ENCODE peak calls at places on chromosomes 4 and X, in ten cellular contexts. D, H, P, M, B, V, R, K, S and A are unnamed samples.

GRCh38 chrX:87327267-87327666 is 190.3 kb upstream of the KLHL4 start:
- DNase-seq in H (no peak), D (no peak), K (no peak), V (no peak), M (no peak), B (no peak), P (no peak), S (no peak), R (no peak), A (no peak)

GRCh38 chrX:104370089-104370488 is 115.4 kb upstream of the ESX1 start:
- DNase-seq in H (no peak), V (peak), M (peak), B (no peak), K (no peak), S (no peak), P (no peak), D (no peak), R (no peak), A (no peak)

GRCh38 chr4:76074995-76075600 is 589 bp downstream of the ART3 start:
- DNase-seq in M (no peak), H (no peak), P (no peak), V (no peak), B (no peak), D (no peak), S (no peak), K (no peak), R (no peak), A (no peak)

GRCh38 chrX:20218809-20219505 is 47.8 kb downstream of the RPS6KA3 start:
- DNase-seq in P (no peak), K (no peak), B (no peak), S (no peak), R (peak), D (no peak), V (peak), M (no peak), H (peak), A (no peak)

GRCh38 chr4:184812651-184813181 is 13.1 kb downstream of the ACSL1 start:
- DNase-seq in D (no peak), P (no peak), M (peak), V (peak), K (no peak), S (no peak), B (peak), R (peak), H (no peak), A (no peak)

GRCh38 chr4:121308328-121308663 is 72.5 kb downstream of the QRFPR start:
- DNase-seq in R (no peak), S (no peak), K (no peak), P (no peak), D (no peak), M (no peak), V (no peak), B (peak), H (no peak), A (no peak)

GRCh38 chr4:154741877-154742851 is 1.6 kb upstream of the LRAT start:
- DNase-seq in H (no peak), R (no peak), P (no peak), B (peak), S (no peak), M (no peak), K (no peak), V (peak), D (no peak), A (no peak)

GRCh38 chr4:24510091-24510490 is 74.3 kb downstream of the DHX15 start:
- DNase-seq in R (peak), V (no peak), D (no peak), H (no peak), B (no peak), K (no peak), S (no peak), M (no peak), P (no peak), A (no peak)

GRCh38 chr4:75671802-75672421 is 1.3 kb downstream of the G3BP2 start:
- DNase-seq in M (peak), H (no peak), D (no peak), B (no peak), P (no peak), R (no peak), K (no peak), V (no peak), S (no peak), A (no peak)

GRCh38 chr4:133969202-133969873 is 232.3 kb downstream of the PABPC4L start:
- DNase-seq in K (no peak), D (no peak), M (peak), H (no peak), R (peak), V (peak), B (peak), P (peak), S (no peak), A (no peak)

GRCh38 chr4:136687596-136687995 is 844.7 kb downstream of the PCDH18 start:
- DNase-seq in M (no peak), S (no peak), V (no peak), D (no peak), K (no peak), R (no peak), H (no peak), P (no peak), B (no peak), A (no peak)

GRCh38 chrX:18415386-18415785 is 10.0 kb upstream of the CDKL5 start:
- DNase-seq in S (no peak), P (no peak), V (no peak), K (no peak), B (peak), M (peak), H (no peak), R (peak), D (no peak), A (no peak)

GRCh38 chrX:118603981-118604380 is 108.4 kb downstream of the DOCK11 start:
- DNase-seq in S (no peak), D (no peak), H (peak), B (peak), V (peak), K (peak), M (peak), P (peak), R (peak), A (no peak)

GRCh38 chrX:110759785-110760184 is 35.8 kb downstream of the CHRDL1 start:
- DNase-seq in M (peak), R (peak), V (no peak), H (no peak), S (no peak), K (no peak), B (peak), P (no peak), D (no peak), A (no peak)

GRCh38 chr4:101153653-101154052 is 193.7 kb downstream of the PPP3CA start:
- DNase-seq in R (no peak), M (no peak), B (no peak), V (no peak), P (no peak), K (no peak), D (no peak), H (no peak), S (no peak), A (no peak)

GRCh38 chr4:143254479-143255216 is 69.9 kb downstream of the USP38 start:
- DNase-seq in P (no peak), H (no peak), M (no peak), V (no peak), K (no peak), S (no peak), R (no peak), B (no peak), D (peak), A (no peak)

GRCh38 chrX:13502590-13502989 is 66.8 kb upstream of the EGFL6 start:
- DNase-seq in V (no peak), B (no peak), H (no peak), P (no peak), M (no peak), S (no peak), K (no peak), R (no peak), D (no peak), A (no peak)

GRCh38 chr4:18020671-18021469 is 685 bp downstream of the LCORL start:
- DNase-seq in P (peak), R (peak), H (peak), D (peak), M (peak), K (peak), B (peak), V (peak), S (peak), A (peak)

GRCh38 chr4:2646386-2647149 is 109.6 kb downstream of the TNIP2 start:
- DNase-seq in K (no peak), D (no peak), V (no peak), H (no peak), S (no peak), B (no peak), R (no peak), P (no peak), M (no peak), A (no peak)

GRCh38 chr4:26484032-26484515 is 6.2 kb downstream of the CCKAR start:
- DNase-seq in V (peak), M (no peak), S (no peak), B (peak), H (no peak), R (peak), P (no peak), D (no peak), K (no peak), A (no peak)

GRCh38 chr4:151012836-151013235 is 2.2 kb downstream of the LRBA start:
- DNase-seq in M (no peak), S (no peak), B (no peak), K (no peak), R (no peak), P (no peak), V (no peak), D (no peak), H (no peak), A (no peak)

GRCh38 chr4:57116245-57116644 is 6.1 kb upstream of the IGFBP7 start:
- DNase-seq in M (no peak), P (no peak), B (no peak), V (no peak), R (no peak), S (no peak), H (no peak), D (no peak), K (no peak), A (no peak)

GRCh38 chr4:57575465-57575864 is 465.3 kb upstream of the IGFBP7 start:
- DNase-seq in V (no peak), R (no peak), K (no peak), D (no peak), H (no peak), S (no peak), B (no peak), P (peak), M (no peak), A (no peak)

GRCh38 chrX:23382572-23382971 is 47.9 kb downstream of the PTCHD1 start:
- DNase-seq in B (no peak), D (no peak), P (no peak), V (no peak), S (no peak), H (no peak), R (no peak), M (no peak), K (no peak), A (no peak)

GRCh38 chrX:155071694-155072215 is 447 bp downstream of the BRCC3 start:
- DNase-seq in P (no peak), H (no peak), S (no peak), M (peak), B (no peak), K (no peak), V (no peak), R (no peak), D (no peak), A (no peak)

GRCh38 chrX:140505421-140506337 is 810 bp upstream of the SOX3 start:
- DNase-seq in V (no peak), K (no peak), M (no peak), P (no peak), S (no peak), D (no peak), R (no peak), B (no peak), H (no peak), A (no peak)

GRCh38 chr4:127782025-127782274 is 172 bp upstream of the HSPA4L start:
- DNase-seq in P (peak), D (peak), H (peak), B (peak), S (peak), R (peak), K (peak), V (peak), M (peak), A (peak)

GRCh38 chr4:26836539-26836938 is 24.1 kb upstream of the STIM2 start:
- DNase-seq in S (no peak), K (no peak), P (no peak), D (no peak), B (no peak), V (no peak), H (no peak), M (no peak), R (no peak), A (no peak)

GRCh38 chr4:41185614-41186609 is 28.4 kb downstream of the APBB2 start:
- DNase-seq in R (peak), H (no peak), B (peak), P (no peak), K (no peak), S (no peak), V (no peak), M (no peak), D (no peak), A (no peak)

GRCh38 chrX:48776818-48777439 is 9.5 kb upstream of the GATA1 start:
- DNase-seq in M (no peak), H (no peak), S (no peak), D (no peak), R (no peak), P (no peak), B (peak), K (no peak), V (no peak), A (no peak)

GRCh38 chr4:110959041-110959643 is 336.3 kb upstream of the PITX2 start:
- DNase-seq in S (no peak), M (peak), R (peak), D (no peak), P (no peak), V (peak), B (peak), H (no peak), K (no peak), A (no peak)

GRCh38 chrX:72094894-72095293 is 36.8 kb downstream of the RTL5 start:
- DNase-seq in R (peak), D (no peak), P (peak), B (peak), M (peak), S (no peak), V (peak), H (no peak), K (no peak), A (peak)

GRCh38 chrX:136198010-136198409 is 50.7 kb downstream of the FHL1 start:
- DNase-seq in V (no peak), M (no peak), B (peak), S (no peak), K (no peak), P (no peak), H (no peak), R (no peak), D (no peak), A (no peak)

GRCh38 chrX:96563663-96564062 is 121.0 kb upstream of the DIAPH2 start:
- DNase-seq in K (no peak), B (no peak), S (no peak), M (peak), D (no peak), P (no peak), V (peak), H (no peak), R (peak), A (no peak)

GRCh38 chr4:140943486-140943885 is 187.3 kb upstream of the TBC1D9 start:
- DNase-seq in P (no peak), D (no peak), B (peak), H (no peak), R (peak), V (peak), S (no peak), M (peak), K (no peak), A (no peak)

GRCh38 chr4:35925806-35926205 is 318.5 kb downstream of the ARAP2 start:
- DNase-seq in H (no peak), K (no peak), B (no peak), S (no peak), M (no peak), V (no peak), R (no peak), D (no peak), P (no peak), A (no peak)

GRCh38 chr4:25504932-25505636 is 128.0 kb downstream of the ANAPC4 start:
- DNase-seq in S (peak), M (no peak), D (no peak), P (no peak), R (no peak), V (no peak), H (no peak), K (no peak), B (no peak), A (no peak)

GRCh38 chrX:149758068-149758714 is 15.7 kb upstream of the HSFX1 start:
- DNase-seq in M (no peak), H (no peak), V (no peak), S (no peak), P (no peak), R (no peak), D (no peak), B (no peak), K (no peak), A (no peak)

GRCh38 chrX:40088803-40089540 is 8.8 kb downstream of the BCOR start:
- DNase-seq in K (no peak), D (no peak), P (no peak), V (no peak), R (no peak), H (no peak), M (no peak), B (no peak), S (no peak), A (no peak)
- H3K4me3 ChIP-seq in K (no peak), D (no peak), P (no peak), V (no peak), R (no peak), H (no peak), M (no peak), B (no peak), S (no peak), A (no peak)

DNA sequence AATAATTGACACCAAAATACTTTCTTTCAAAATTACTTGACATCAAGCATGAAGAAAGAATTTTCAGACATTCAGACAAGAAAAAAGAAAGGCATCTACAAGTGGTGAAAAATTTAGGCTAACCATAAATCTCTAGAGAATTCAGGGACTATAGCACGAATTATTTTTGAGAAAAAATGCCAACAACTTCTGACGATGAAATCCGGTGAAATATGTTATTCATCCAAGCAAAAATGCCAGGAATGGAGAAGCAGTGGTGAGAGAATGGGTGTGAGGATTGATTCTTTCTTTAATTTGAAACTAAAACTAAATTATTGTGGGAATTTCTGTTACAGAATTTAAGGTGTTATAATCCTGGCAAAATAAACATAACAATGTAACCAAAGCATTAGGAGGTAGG is 69.4 kb upstream of the SORBS2 start:
- DNase-seq in S (no peak), P (no peak), R (no peak), D (no peak), K (no peak), H (no peak), B (no peak), V (peak), M (no peak), A (no peak)
- TF ChIP-seq CTCF in S (no peak), P (no peak), R (no peak), D (no peak), K (no peak), H (no peak), B (no peak), V (no peak), M (no peak), A (no peak)

GRCh38 chr4:138115053-138115452 is 127.1 kb downstream of the SLC7A11 start:
- DNase-seq in P (no peak), H (no peak), D (no peak), R (no peak), M (no peak), S (no peak), B (no peak), K (no peak), V (no peak), A (no peak)
- H3K4me3 ChIP-seq in P (no peak), H (no peak), D (no peak), R (no peak), M (no peak), S (no peak), B (no peak), K (no peak), V (no peak), A (no peak)

DNA sequence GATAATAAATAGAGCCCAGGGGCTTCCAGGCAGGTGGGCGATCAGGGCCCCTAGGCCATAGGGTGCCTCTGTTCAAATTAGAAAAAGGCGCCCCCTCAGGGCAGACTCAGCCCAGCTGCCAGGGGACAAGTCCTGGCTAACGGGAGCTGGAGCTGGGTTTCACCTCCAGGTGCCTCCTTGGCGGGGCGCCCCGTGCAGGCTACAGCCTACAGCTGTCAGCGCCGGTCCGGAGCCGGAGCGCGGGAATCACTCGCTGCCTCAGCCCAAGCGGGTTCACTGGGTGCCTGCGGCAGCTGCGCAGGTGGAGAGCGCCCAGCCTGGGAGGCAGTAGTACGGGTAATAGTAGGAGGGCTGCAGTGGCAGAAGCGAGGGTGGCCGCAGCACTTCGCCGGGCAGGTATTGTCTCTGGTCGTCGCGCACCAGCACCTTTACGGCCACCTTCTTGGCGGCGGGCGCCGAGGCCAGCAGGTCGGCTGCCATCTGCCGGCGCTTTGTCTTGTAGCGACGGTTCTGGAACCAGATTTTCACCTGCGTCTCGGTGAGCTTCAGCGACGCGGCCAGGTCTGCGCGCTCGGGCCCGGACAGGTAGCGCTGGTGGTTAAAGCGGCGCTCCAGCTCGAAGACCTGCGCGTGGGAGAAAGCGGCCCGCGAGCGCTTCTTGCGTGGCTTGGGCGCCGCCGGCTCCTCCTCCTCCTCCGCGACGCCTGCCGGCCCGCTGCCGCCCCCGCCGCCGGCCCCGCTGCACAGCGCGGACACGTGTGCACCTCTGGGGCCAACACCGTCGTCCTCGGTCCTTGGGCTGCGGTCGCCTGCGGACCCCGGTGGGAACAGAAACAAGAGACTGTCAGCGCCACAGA is 2.4 kb downstream of the NKX3-2 start:
- DNase-seq in S (peak), D (no peak), V (no peak), K (peak), B (no peak), P (no peak), H (peak), R (no peak), M (no peak), A (no peak)
- TF ChIP-seq CTCF in S (peak), D (peak), V (peak), K (peak), B (peak), P (peak), H (peak), R (peak), M (peak), A (peak)